ENCODE peak calls at places on chromosomes 13 and 19, in eight cellular contexts. P is gastrocnemius medialis, K is mesendoderm, V is aorta, R is testis, I is Peyer's patch, N is GM12865, F is heart left ventricle. U is an unnamed sample.

GRCh38 chr13:62793850-62794249 is 1378.2 kb upstream of the PCDH20 start:
- DNase-seq in R (no peak), P (no peak), I (no peak), V (no peak), F (no peak), N (no peak), K (no peak), U (no peak)

GRCh38 chr13:95039415-95039814 is 261.8 kb downstream of the ABCC4 start:
- DNase-seq in N (no peak), F (no peak), K (no peak), I (no peak), P (no peak), V (no peak), R (no peak), U (no peak)

GRCh38 chr19:31960474-31960873 is 384.9 kb upstream of the ZNF507 start:
- DNase-seq in P (no peak), I (no peak), K (no peak), N (no peak), V (no peak), R (no peak), F (no peak), U (no peak)

GRCh38 chr13:104006625-104007061 is 940.4 kb upstream of the SLC10A2 start:
- DNase-seq in P (no peak), I (no peak), V (no peak), K (no peak), R (no peak), F (no peak), N (no peak), U (peak; percentile 87)

GRCh38 chr13:99053636-99054233 is 75.9 kb upstream of the DOCK9 start:
- DNase-seq in V (no peak), F (no peak), P (no peak), I (no peak), K (no peak), N (no peak), R (no peak), U (no peak)

GRCh38 chr19:34733266-34733825 is 697 bp upstream of the ZNF181 start:
- DNase-seq in F (peak; percentile 56), I (no peak), N (peak; percentile 68), V (no peak), R (peak; percentile 66), K (peak; percentile 78), P (no peak), U (no peak)

GRCh38 chr13:49701481-49701880 is 10.2 kb upstream of the EBPL start:
- DNase-seq in V (no peak), K (no peak), F (no peak), R (no peak), I (no peak), P (no peak), N (no peak), U (no peak)

GRCh38 chr13:102901615-102902305 is 55.9 kb downstream of the ERCC5 start:
- DNase-seq in I (no peak), V (no peak), P (no peak), R (no peak), K (no peak), N (no peak), F (no peak), U (no peak)

GRCh38 chr13:39510296-39510695 is 92.7 kb downstream of the LHFPL6 start:
- DNase-seq in I (no peak), V (no peak), F (no peak), K (peak; percentile 58), R (no peak), P (no peak), N (peak; percentile 65), U (no peak)

GRCh38 chr13:33109319-33109718 is 93.1 kb downstream of the KL start:
- DNase-seq in I (no peak), V (no peak), K (no peak), P (no peak), F (no peak), N (peak; percentile 81), R (no peak), U (no peak)

GRCh38 chr13:29684441-29684840 is 89.0 kb upstream of the SLC7A1 start:
- DNase-seq in R (no peak), V (no peak), P (no peak), I (no peak), F (no peak), K (no peak), N (no peak), U (no peak)

GRCh38 chr13:25943666-25944065 is 108.2 kb downstream of the SHISA2 start:
- DNase-seq in R (no peak), N (no peak), F (no peak), V (no peak), I (no peak), P (no peak), K (no peak), U (no peak)

GRCh38 chr13:52454825-52455676 is at the start of gene CKAP2:
- DNase-seq in F (peak; percentile 92), K (peak; percentile 97), V (peak; percentile 97), N (peak; percentile 97), R (peak; percentile 98), P (peak; percentile 89), I (peak; percentile 96), U (peak; percentile 85)

GRCh38 chr19:38213911-38214625 is 10.0 kb downstream of the DPF1 start:
- DNase-seq in R (no peak), N (peak; percentile 80), F (no peak), P (no peak), I (no peak), K (peak; percentile 56), V (no peak), U (peak; percentile 81)

GRCh38 chr13:113545455-113545930 is 39.1 kb upstream of the TFDP1 start:
- DNase-seq in F (peak; percentile 20), K (peak; percentile 68), I (peak; percentile 42), N (no peak), R (peak; percentile 26), V (no peak), P (no peak), U (no peak)

GRCh38 chr19:43582495-43582894 is 6.9 kb downstream of the PINLYP start:
- DNase-seq in V (no peak), R (no peak), I (no peak), F (no peak), P (no peak), N (no peak), K (no peak), U (no peak)

GRCh38 chr13:24683833-24684599 is 3.8 kb downstream of the ATP12A start:
- DNase-seq in V (no peak), N (peak; percentile 76), K (peak; percentile 90), F (peak; percentile 50), I (peak; percentile 77), P (no peak), R (peak; percentile 81), U (peak; percentile 1)

GRCh38 chr19:30784850-30785459 is 412.8 kb downstream of the ZNF536 start:
- DNase-seq in F (peak; percentile 44), K (peak; percentile 84), V (peak; percentile 60), R (peak; percentile 78), I (peak; percentile 62), N (peak; percentile 29), P (peak; percentile 14), U (no peak)

GRCh38 chr13:51425410-51426042 is 27.3 kb downstream of the INTS6 start:
- DNase-seq in V (no peak), K (peak; percentile 4), F (no peak), R (no peak), N (no peak), I (no peak), P (no peak), U (peak; percentile 5)

GRCh38 chr13:30713133-30713532 is 22.2 kb upstream of the ALOX5AP start:
- DNase-seq in V (peak; percentile 62), N (no peak), R (no peak), P (no peak), K (no peak), I (no peak), F (peak; percentile 31), U (no peak)

DNA sequence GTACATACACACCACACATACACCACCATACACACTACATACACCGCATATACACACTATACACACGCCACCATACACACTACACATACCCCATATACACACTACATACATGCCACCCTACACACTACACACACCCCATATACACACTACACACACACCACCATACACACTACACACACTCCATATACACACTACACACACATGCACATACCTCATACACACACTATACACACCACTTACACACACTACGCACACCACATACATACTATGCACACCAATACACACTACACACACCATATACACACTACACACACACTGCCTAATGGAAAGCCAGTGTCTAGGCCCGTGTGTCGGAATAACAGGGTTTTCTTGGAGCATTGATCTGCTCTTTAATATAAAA is 27.5 kb downstream of the CRYL1 start:
- DNase-seq in K (no peak), R (no peak), P (no peak), F (no peak), V (no peak), N (no peak), I (no peak), U (no peak)
- H3K4me3 ChIP-seq in K (no peak overlapping the region), R (no peak overlapping the region), P (no peak overlapping the region), F (no peak overlapping the region), V (no peak overlapping the region), N (no peak overlapping the region), I (no peak overlapping the region), U (no peak overlapping the region)

DNA sequence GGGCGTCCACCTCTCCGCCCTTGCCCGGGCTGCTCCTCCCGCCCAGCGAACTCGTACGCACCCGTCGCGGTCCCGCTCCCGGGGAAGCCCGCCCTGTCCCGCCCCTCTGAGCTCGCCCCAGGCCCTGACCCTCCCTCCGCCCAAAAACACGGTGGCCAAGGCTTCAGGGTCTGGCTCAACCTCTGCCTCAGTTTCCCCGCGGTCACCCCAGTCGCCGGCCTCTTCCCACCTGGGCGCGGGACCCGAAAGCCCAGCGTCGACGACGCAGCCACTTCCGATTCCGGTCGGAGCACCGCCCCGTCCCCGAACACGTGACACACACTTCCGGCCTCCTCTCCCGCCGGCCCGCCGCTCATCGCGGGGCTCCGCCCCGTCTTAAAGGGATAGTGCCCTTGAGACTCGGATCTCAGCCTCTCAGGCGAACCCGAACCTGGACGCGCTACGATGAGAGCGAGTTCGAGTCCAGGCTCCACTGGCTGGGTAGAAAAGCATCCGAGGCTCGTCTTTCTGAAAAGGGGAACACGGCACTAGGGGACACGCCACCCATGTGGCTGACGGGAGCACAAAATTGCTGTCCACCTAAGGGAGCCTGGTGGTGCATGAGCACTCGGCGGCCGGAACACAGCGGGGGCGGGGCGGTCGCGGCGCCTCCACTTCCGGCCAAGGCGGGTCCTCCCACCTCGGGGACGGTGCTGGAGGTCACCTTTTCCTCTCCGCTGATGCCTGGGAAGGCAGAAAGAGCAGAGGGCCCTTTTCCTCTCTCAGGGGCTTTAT is at the start of gene C19orf25:
- DNase-seq in I (peak; percentile 97), F (peak; percentile 94), R (peak; percentile 97), K (peak; percentile 97), V (peak; percentile 97), P (peak; percentile 86), N (peak; percentile 97), U (peak; percentile 69)
- H3K4me3 ChIP-seq in I (peak within 1 kb of the TSS; percentile 99), F (peak within 1 kb of the TSS; percentile 99), R (peak within 1 kb of the TSS; percentile 98), K (peak within 1 kb of the TSS; percentile 84), V (peak within 1 kb of the TSS; percentile 86), P (peak within 1 kb of the TSS; percentile 96), N (peak within 1 kb of the TSS; percentile 64), U (peak within 1 kb of the TSS; percentile 76)

DNA sequence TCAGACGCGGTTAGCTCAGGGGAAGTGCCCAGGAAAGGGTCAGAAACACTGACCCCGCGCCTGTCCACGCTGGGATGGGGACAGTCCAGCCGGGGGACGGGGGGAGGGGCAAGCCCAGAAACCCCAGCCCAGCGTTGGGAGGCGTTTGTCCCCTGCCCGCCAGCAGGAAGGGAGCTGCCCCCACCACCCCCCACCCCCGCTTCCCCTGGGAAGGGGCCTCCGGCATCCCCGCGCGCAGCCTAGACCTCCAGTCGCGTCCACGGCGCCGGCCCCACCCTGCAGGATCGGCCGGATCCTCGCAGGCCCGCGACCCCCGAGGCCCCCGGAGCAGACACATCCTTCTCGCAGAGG is 274 bp downstream of the GIPC1 start:
- DNase-seq in I (no peak), V (no peak), K (no peak), P (no peak), F (no peak), N (no peak), R (no peak), U (no peak)
- H3K4me3 ChIP-seq in I (peak overlapping the region; percentile 90), V (peak overlapping the region; percentile 95), K (peak overlapping the region; percentile 69), P (peak overlapping the region; percentile 83), F (peak overlapping the region; percentile 92), N (peak overlapping the region; percentile 47), R (peak overlapping the region; percentile 79), U (peak overlapping the region; percentile 93)

GRCh38 chr19:35845215-35846037 is 6.9 kb downstream of the NPHS1 start:
- DNase-seq in V (no peak), N (no peak), P (no peak), F (no peak), I (peak; percentile 81), R (no peak), K (peak; percentile 25), U (no peak)
- H3K4me3 ChIP-seq in V (no peak overlapping the region), N (no peak overlapping the region), P (peak overlapping the region; percentile 31), F (peak overlapping the region; percentile 25), I (peak overlapping the region; percentile 36), R (peak overlapping the region; percentile 24), K (no peak overlapping the region), U (peak overlapping the region; percentile 17)

U was measured in retinal pigment epithelial cell.